ENCODE peak calls at places on chromosomes 4 and X, in seven cellular contexts. O is A549, I is adrenal gland, F is left lung, G is body of pancreas, P is BJ, W is fibroblast of mammary gland. X is an unnamed sample.

GRCh38 chr4:104868942-104869341 is 277.7 kb upstream of the TET2 start:
- DNase-seq in O (no peak), I (no peak), F (no peak), G (no peak), P (no peak), W (no peak), X (no peak)

GRCh38 chr4:106816501-106816900 is 219.6 kb downstream of the DKK2 start:
- DNase-seq in O (no peak), I (no peak), F (no peak), G (no peak), P (no peak), W (peak; percentile 1), X (no peak)

GRCh38 chr4:5220028-5220427 is 168.7 kb downstream of the STK32B start:
- DNase-seq in O (no peak), I (no peak), F (no peak), G (peak; percentile 14), P (no peak), W (no peak), X (no peak)

GRCh38 chr4:183348706-183349659 is 26.8 kb upstream of the CLDN24 start:
- DNase-seq in O (peak; percentile 47), I (no peak), F (no peak), G (no peak), P (peak; percentile 93), W (peak; percentile 95), X (no peak)

GRCh38 chrX:155086202-155086840 is 15.0 kb downstream of the BRCC3 start:
- DNase-seq in O (peak; percentile 65), I (no peak), F (no peak), G (peak; percentile 38), P (no peak), W (peak; percentile 48), X (peak; percentile 17)

GRCh38 chr4:184310171-184310567 is 92.5 kb upstream of the ENPP6 start:
- DNase-seq in O (peak; percentile 18), I (peak; percentile 24), F (peak; percentile 57), G (no peak), P (no peak), W (no peak), X (peak; percentile 33)

GRCh38 chr4:15400911-15401671 is 26.7 kb upstream of the C1QTNF7 start:
- DNase-seq in O (peak; percentile 4), I (peak; percentile 28), F (peak; percentile 82), G (no peak), P (peak; percentile 74), W (peak; percentile 64), X (no peak)

GRCh38 chr4:53674891-53675290 is 83.6 kb upstream of the LNX1 start:
- DNase-seq in O (no peak), I (no peak), F (no peak), G (no peak), P (no peak), W (no peak), X (no peak)

GRCh38 chr4:87219648-87220093 is 747 bp downstream of the KLHL8 start:
- DNase-seq in O (peak; percentile 21), I (peak; percentile 58), F (peak; percentile 70), G (peak; percentile 35), P (no peak), W (peak; percentile 34), X (peak; percentile 53)

GRCh38 chr4:56049428-56050212 is 100.9 kb downstream of the CEP135 start:
- DNase-seq in O (peak; percentile 17), I (peak; percentile 24), F (no peak), G (no peak), P (no peak), W (peak; percentile 10), X (no peak)

GRCh38 chr4:41957634-41958033 is 22.4 kb downstream of the TMEM33 start:
- DNase-seq in O (peak; percentile 35), I (no peak), F (no peak), G (no peak), P (no peak), W (peak; percentile 28), X (no peak)

GRCh38 chr4:121072080-121072835 is at the start of gene NDNF:
- DNase-seq in O (no peak), I (peak; percentile 65), F (peak; percentile 86), G (peak; percentile 27), P (no peak), W (peak; percentile 26), X (no peak)

GRCh38 chrX:374566-374965 is 12.1 kb downstream of the PPP2R3B start:
- DNase-seq in O (no peak), I (no peak), F (no peak), G (no peak), P (no peak), W (no peak), X (no peak)

GRCh38 chr4:16794816-16795445 is 103.5 kb downstream of the LDB2 start:
- DNase-seq in O (peak; percentile 9), I (peak; percentile 60), F (no peak), G (peak; percentile 46), P (no peak), W (peak; percentile 71), X (peak; percentile 37)

GRCh38 chrX:115348440-115349225 is 59.1 kb downstream of the LUZP4 start:
- DNase-seq in O (peak; percentile 21), I (no peak), F (no peak), G (no peak), P (no peak), W (no peak), X (no peak)

GRCh38 chr4:133775881-133776280 is 425.7 kb downstream of the PABPC4L start:
- DNase-seq in O (no peak), I (no peak), F (no peak), G (no peak), P (peak; percentile 5), W (peak; percentile 35), X (no peak)

GRCh38 chrX:110132450-110133114 is 129.7 kb downstream of the TMEM164 start:
- DNase-seq in O (no peak), I (no peak), F (no peak), G (no peak), P (no peak), W (no peak), X (no peak)

GRCh38 chr4:153341575-153342090 is 2.9 kb upstream of the MND1 start:
- DNase-seq in O (peak; percentile 23), I (no peak), F (no peak), G (no peak), P (no peak), W (peak; percentile 52), X (no peak)

GRCh38 chr4:100391913-100392312 is 125.9 kb downstream of the EMCN start:
- DNase-seq in O (no peak), I (no peak), F (no peak), G (no peak), P (no peak), W (peak; percentile 69), X (no peak)

GRCh38 chrX:52359614-52360232 is 9.1 kb upstream of the XAGE2 start:
- DNase-seq in O (no peak), I (no peak), F (no peak), G (no peak), P (no peak), W (peak; percentile 65), X (no peak)

GRCh38 chr4:11650801-11651596 is 222.3 kb upstream of the HS3ST1 start:
- DNase-seq in O (peak; percentile 41), I (no peak), F (no peak), G (no peak), P (no peak), W (peak; percentile 35), X (no peak)

GRCh38 chrX:43741843-43742573 is 85.9 kb downstream of the MAOA start:
- DNase-seq in O (no peak), I (no peak), F (no peak), G (no peak), P (no peak), W (peak; percentile 82), X (no peak)

GRCh38 chr4:174873931-174874330 is 44.2 kb upstream of the ADAM29 start:
- DNase-seq in O (peak; percentile 7), I (no peak), F (no peak), G (no peak), P (no peak), W (peak; percentile 4), X (no peak)

GRCh38 chr4:77073981-77074865 is 1.6 kb downstream of the CCNI start:
- DNase-seq in O (no peak), I (no peak), F (no peak), G (no peak), P (no peak), W (peak; percentile 33), X (no peak)

GRCh38 chrX:47245156-47245555 is 12.3 kb downstream of the USP11 start:
- DNase-seq in O (no peak), I (no peak), F (no peak), G (no peak), P (no peak), W (no peak), X (no peak)

GRCh38 chr4:40243390-40243948 is 46.6 kb downstream of the RHOH start:
- DNase-seq in O (no peak), I (no peak), F (no peak), G (no peak), P (no peak), W (no peak), X (no peak)

GRCh38 chr4:109701566-109702399 is 1.5 kb downstream of the CASP6 start:
- DNase-seq in O (no peak), I (no peak), F (no peak), G (no peak), P (no peak), W (no peak), X (no peak)

GRCh38 chr4:171601091-171601490 is 212.1 kb upstream of the GALNTL6 start:
- DNase-seq in O (no peak), I (no peak), F (no peak), G (no peak), P (no peak), W (no peak), X (no peak)

GRCh38 chr4:158122501-158122900 is 50.3 kb downstream of the GASK1B start:
- DNase-seq in O (no peak), I (no peak), F (no peak), G (no peak), P (no peak), W (peak; percentile 77), X (no peak)
- TF ChIP-seq CTCF in O (no peak), I (no peak), F (no peak), G (no peak), P (no peak), W (no peak), X (no peak)

DNA sequence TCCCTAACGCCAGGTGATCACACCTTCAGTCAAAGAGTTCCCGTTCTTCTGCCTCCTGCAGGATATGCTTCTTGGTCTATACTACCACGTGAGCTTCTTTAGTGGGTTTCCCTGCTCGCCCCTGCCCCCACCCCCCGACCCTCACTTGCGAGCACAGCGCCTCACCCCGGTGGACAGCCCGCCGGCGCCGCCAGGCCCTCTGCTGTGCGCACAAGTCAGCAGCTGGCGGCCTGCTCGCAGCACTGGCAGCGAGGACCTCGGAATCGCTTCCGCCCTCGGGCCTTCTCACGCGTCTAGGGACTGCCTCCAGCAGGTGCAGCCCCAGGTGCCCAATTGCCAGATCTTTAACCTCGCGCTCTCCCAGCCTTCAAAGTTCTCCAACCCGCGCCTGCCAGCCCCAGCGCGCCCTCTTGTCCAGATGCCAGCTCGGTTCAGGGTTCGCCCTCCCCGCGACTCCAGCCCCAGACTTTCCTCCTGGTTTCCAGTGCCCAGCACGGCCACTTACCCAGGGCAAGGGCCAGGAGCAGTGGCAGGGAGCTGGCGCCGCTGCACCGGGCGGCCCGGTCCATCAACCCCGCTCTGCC is 474 bp downstream of the BTC start:
- DNase-seq in O (peak; percentile 66), I (peak; percentile 40), F (peak; percentile 54), G (peak; percentile 87), P (no peak), W (peak; percentile 13), X (no peak)
- TF ChIP-seq CTCF in O (peak; percentile 44), I (no peak), F (no peak), G (peak; percentile 58), P (peak; percentile 37), W (no peak), X (no peak)

GRCh38 chrX:106397788-106398538 is 213.8 kb upstream of the RADX start:
- DNase-seq in O (no peak), I (no peak), F (no peak), G (no peak), P (no peak), W (peak; percentile 23), X (no peak)
- TF ChIP-seq CTCF in O (peak; percentile 19), I (no peak), F (no peak), G (peak; percentile 27), P (no peak), W (peak; percentile 18), X (no peak)

GRCh38 chr4:31692407-31692940 is 972.3 kb downstream of the PCDH7 start:
- DNase-seq in O (peak; percentile 3), I (no peak), F (no peak), G (no peak), P (no peak), W (no peak), X (no peak)
- TF ChIP-seq CTCF in O (peak; percentile 8), I (no peak), F (no peak), G (no peak), P (no peak), W (peak; percentile 7), X (no peak)

X was measured in natural killer cell.